ENCODE peak calls at places on chromosomes 1 and 21, in ten cellular contexts. One of them, this sample, is unnamed.

GRCh38 chr1:84847253-84848247 is 45.5 kb downstream of the LPAR3 start:
- DNase-seq in psoas muscle: peak
- DNase-seq in neural progenitor cell: no peak
- DNase-seq in Panc1: peak
- DNase-seq in fibroblast of villous mesenchyme: peak
- DNase-seq in HFF-Myc: peak
- DNase-seq in astrocyte of the spinal cord: peak
- DNase-seq in kidney epithelial cell: peak
- DNase-seq in tibial nerve: peak
- DNase-seq in AG10803: peak
- DNase-seq in this sample: peak

GRCh38 chr1:191572479-191572878 is 585.8 kb upstream of the RGS18 start:
- DNase-seq in psoas muscle: no peak
- DNase-seq in neural progenitor cell: no peak
- DNase-seq in Panc1: no peak
- DNase-seq in fibroblast of villous mesenchyme: no peak
- DNase-seq in HFF-Myc: no peak
- DNase-seq in astrocyte of the spinal cord: no peak
- DNase-seq in kidney epithelial cell: no peak
- DNase-seq in tibial nerve: no peak
- DNase-seq in AG10803: no peak
- DNase-seq in this sample: no peak

GRCh38 chr1:106232128-106232527 is 824.3 kb upstream of the PRMT6 start:
- DNase-seq in psoas muscle: no peak
- DNase-seq in neural progenitor cell: no peak
- DNase-seq in Panc1: no peak
- DNase-seq in fibroblast of villous mesenchyme: no peak
- DNase-seq in HFF-Myc: no peak
- DNase-seq in astrocyte of the spinal cord: no peak
- DNase-seq in kidney epithelial cell: no peak
- DNase-seq in tibial nerve: no peak
- DNase-seq in AG10803: no peak
- DNase-seq in this sample: no peak

GRCh38 chr1:204989266-204990058 is 53.5 kb upstream of the CNTN2 start:
- DNase-seq in psoas muscle: peak
- DNase-seq in neural progenitor cell: peak
- DNase-seq in Panc1: peak
- DNase-seq in fibroblast of villous mesenchyme: peak
- DNase-seq in HFF-Myc: peak
- DNase-seq in astrocyte of the spinal cord: peak
- DNase-seq in kidney epithelial cell: no peak
- DNase-seq in tibial nerve: peak
- DNase-seq in AG10803: peak
- DNase-seq in this sample: peak

GRCh38 chr1:156129687-156130577 is 15.4 kb downstream of the LMNA start:
- DNase-seq in psoas muscle: peak
- DNase-seq in neural progenitor cell: peak
- DNase-seq in Panc1: peak
- DNase-seq in fibroblast of villous mesenchyme: peak
- DNase-seq in HFF-Myc: peak
- DNase-seq in astrocyte of the spinal cord: peak
- DNase-seq in kidney epithelial cell: peak
- DNase-seq in tibial nerve: peak
- DNase-seq in AG10803: peak
- DNase-seq in this sample: peak

GRCh38 chr1:236638935-236639334 is 34.6 kb upstream of the HEATR1 start:
- DNase-seq in psoas muscle: no peak
- DNase-seq in neural progenitor cell: no peak
- DNase-seq in Panc1: no peak
- DNase-seq in fibroblast of villous mesenchyme: no peak
- DNase-seq in HFF-Myc: no peak
- DNase-seq in astrocyte of the spinal cord: no peak
- DNase-seq in kidney epithelial cell: no peak
- DNase-seq in tibial nerve: no peak
- DNase-seq in AG10803: no peak
- DNase-seq in this sample: no peak

GRCh38 chr1:6072774-6073479 is 27.2 kb downstream of the KCNAB2 start:
- DNase-seq in psoas muscle: no peak
- DNase-seq in neural progenitor cell: no peak
- DNase-seq in Panc1: no peak
- DNase-seq in fibroblast of villous mesenchyme: no peak
- DNase-seq in HFF-Myc: no peak
- DNase-seq in astrocyte of the spinal cord: no peak
- DNase-seq in kidney epithelial cell: no peak
- DNase-seq in tibial nerve: no peak
- DNase-seq in AG10803: no peak
- DNase-seq in this sample: no peak

GRCh38 chr1:51331206-51332100 is 1.1 kb upstream of the TTC39A start:
- DNase-seq in psoas muscle: no peak
- DNase-seq in neural progenitor cell: no peak
- DNase-seq in Panc1: peak
- DNase-seq in fibroblast of villous mesenchyme: peak
- DNase-seq in HFF-Myc: peak
- DNase-seq in astrocyte of the spinal cord: peak
- DNase-seq in kidney epithelial cell: peak
- DNase-seq in tibial nerve: no peak
- DNase-seq in AG10803: peak
- DNase-seq in this sample: peak

GRCh38 chr1:162111572-162111971 is 42.1 kb downstream of the NOS1AP start:
- DNase-seq in psoas muscle: no peak
- DNase-seq in neural progenitor cell: no peak
- DNase-seq in Panc1: no peak
- DNase-seq in fibroblast of villous mesenchyme: no peak
- DNase-seq in HFF-Myc: no peak
- DNase-seq in astrocyte of the spinal cord: no peak
- DNase-seq in kidney epithelial cell: no peak
- DNase-seq in tibial nerve: no peak
- DNase-seq in AG10803: peak
- DNase-seq in this sample: no peak

GRCh38 chr1:62054188-62054587 is 140.5 kb upstream of the L1TD1 start:
- DNase-seq in psoas muscle: no peak
- DNase-seq in neural progenitor cell: no peak
- DNase-seq in Panc1: no peak
- DNase-seq in fibroblast of villous mesenchyme: no peak
- DNase-seq in HFF-Myc: no peak
- DNase-seq in astrocyte of the spinal cord: no peak
- DNase-seq in kidney epithelial cell: no peak
- DNase-seq in tibial nerve: no peak
- DNase-seq in AG10803: no peak
- DNase-seq in this sample: no peak

GRCh38 chr1:154337253-154337894 is 12.0 kb downstream of the ATP8B2 start:
- DNase-seq in psoas muscle: no peak
- DNase-seq in neural progenitor cell: no peak
- DNase-seq in Panc1: no peak
- DNase-seq in fibroblast of villous mesenchyme: no peak
- DNase-seq in HFF-Myc: no peak
- DNase-seq in astrocyte of the spinal cord: no peak
- DNase-seq in kidney epithelial cell: no peak
- DNase-seq in tibial nerve: no peak
- DNase-seq in AG10803: no peak
- DNase-seq in this sample: no peak

GRCh38 chr1:62144238-62144831 is 50.3 kb upstream of the L1TD1 start:
- DNase-seq in psoas muscle: no peak
- DNase-seq in neural progenitor cell: peak
- DNase-seq in Panc1: peak
- DNase-seq in fibroblast of villous mesenchyme: peak
- DNase-seq in HFF-Myc: peak
- DNase-seq in astrocyte of the spinal cord: peak
- DNase-seq in kidney epithelial cell: no peak
- DNase-seq in tibial nerve: no peak
- DNase-seq in AG10803: peak
- DNase-seq in this sample: peak

DNA sequence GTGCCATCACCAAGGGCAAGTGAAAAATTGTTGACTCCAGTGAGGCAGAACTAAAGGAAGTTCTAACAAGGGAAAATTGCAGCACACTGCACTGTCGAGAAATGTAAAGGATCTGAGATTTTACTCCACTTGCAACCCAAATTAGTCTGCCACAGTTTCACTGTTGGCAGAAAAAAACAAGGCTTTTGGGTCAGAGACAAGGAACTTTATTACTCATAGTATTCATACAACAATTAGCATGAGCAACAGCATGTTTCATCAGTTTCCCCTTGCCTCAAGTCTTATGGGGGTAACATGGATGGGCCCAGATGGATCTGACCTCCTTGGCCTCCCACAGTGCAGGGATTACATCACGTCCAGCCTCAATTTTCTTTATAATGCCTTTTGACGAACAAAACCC is 125.3 kb downstream of the LTN1 start:
- DNase-seq in psoas muscle: no peak
- DNase-seq in neural progenitor cell: no peak
- DNase-seq in Panc1: no peak
- DNase-seq in fibroblast of villous mesenchyme: no peak
- DNase-seq in HFF-Myc: no peak
- DNase-seq in astrocyte of the spinal cord: peak
- DNase-seq in kidney epithelial cell: no peak
- DNase-seq in tibial nerve: no peak
- DNase-seq in AG10803: peak
- DNase-seq in this sample: no peak
- H3K4me3 ChIP-seq in psoas muscle: no peak
- H3K4me3 ChIP-seq in neural progenitor cell: no peak
- H3K4me3 ChIP-seq in Panc1: no peak
- H3K4me3 ChIP-seq in fibroblast of villous mesenchyme: no peak
- H3K4me3 ChIP-seq in HFF-Myc: no peak
- H3K4me3 ChIP-seq in astrocyte of the spinal cord: no peak
- H3K4me3 ChIP-seq in kidney epithelial cell: no peak
- H3K4me3 ChIP-seq in tibial nerve: no peak
- H3K4me3 ChIP-seq in AG10803: no peak
- H3K4me3 ChIP-seq in this sample: no peak

GRCh38 chr1:102191723-102192122 is 195.0 kb upstream of the OLFM3 start:
- DNase-seq in psoas muscle: no peak
- DNase-seq in neural progenitor cell: peak
- DNase-seq in Panc1: peak
- DNase-seq in fibroblast of villous mesenchyme: no peak
- DNase-seq in HFF-Myc: no peak
- DNase-seq in astrocyte of the spinal cord: peak
- DNase-seq in kidney epithelial cell: peak
- DNase-seq in tibial nerve: no peak
- DNase-seq in AG10803: no peak
- DNase-seq in this sample: no peak
- TF ChIP-seq CTCF in psoas muscle: no peak
- TF ChIP-seq CTCF in neural progenitor cell: peak
- TF ChIP-seq CTCF in Panc1: peak
- TF ChIP-seq CTCF in fibroblast of villous mesenchyme: no peak
- TF ChIP-seq CTCF in HFF-Myc: no peak
- TF ChIP-seq CTCF in astrocyte of the spinal cord: peak
- TF ChIP-seq CTCF in kidney epithelial cell: peak
- TF ChIP-seq CTCF in tibial nerve: no peak
- TF ChIP-seq CTCF in AG10803: no peak
- TF ChIP-seq CTCF in this sample: no peak

GRCh38 chr1:3772715-3773571 is at the start of gene SMIM1:
- DNase-seq in psoas muscle: no peak
- DNase-seq in neural progenitor cell: no peak
- DNase-seq in Panc1: no peak
- DNase-seq in fibroblast of villous mesenchyme: peak
- DNase-seq in HFF-Myc: no peak
- DNase-seq in astrocyte of the spinal cord: no peak
- DNase-seq in kidney epithelial cell: no peak
- DNase-seq in tibial nerve: no peak
- DNase-seq in AG10803: no peak
- DNase-seq in this sample: no peak

GRCh38 chr1:3772027-3772714 is 378 bp upstream of the SMIM1 start:
- DNase-seq in psoas muscle: peak
- DNase-seq in neural progenitor cell: peak
- DNase-seq in Panc1: no peak
- DNase-seq in fibroblast of villous mesenchyme: peak
- DNase-seq in HFF-Myc: no peak
- DNase-seq in astrocyte of the spinal cord: peak
- DNase-seq in kidney epithelial cell: peak
- DNase-seq in tibial nerve: peak
- DNase-seq in AG10803: peak
- DNase-seq in this sample: peak

GRCh38 chr1:3774503-3775247 is 2.1 kb downstream of the SMIM1 start:
- DNase-seq in psoas muscle: no peak
- DNase-seq in neural progenitor cell: no peak
- DNase-seq in Panc1: no peak
- DNase-seq in fibroblast of villous mesenchyme: peak
- DNase-seq in HFF-Myc: no peak
- DNase-seq in astrocyte of the spinal cord: no peak
- DNase-seq in kidney epithelial cell: no peak
- DNase-seq in tibial nerve: no peak
- DNase-seq in AG10803: peak
- DNase-seq in this sample: no peak

GRCh38 chr1:3775248-3775497 is 2.6 kb downstream of the SMIM1 start:
- DNase-seq in psoas muscle: no peak
- DNase-seq in neural progenitor cell: peak
- DNase-seq in Panc1: no peak
- DNase-seq in fibroblast of villous mesenchyme: no peak
- DNase-seq in HFF-Myc: no peak
- DNase-seq in astrocyte of the spinal cord: no peak
- DNase-seq in kidney epithelial cell: no peak
- DNase-seq in tibial nerve: no peak
- DNase-seq in AG10803: no peak
- DNase-seq in this sample: no peak

DNA sequence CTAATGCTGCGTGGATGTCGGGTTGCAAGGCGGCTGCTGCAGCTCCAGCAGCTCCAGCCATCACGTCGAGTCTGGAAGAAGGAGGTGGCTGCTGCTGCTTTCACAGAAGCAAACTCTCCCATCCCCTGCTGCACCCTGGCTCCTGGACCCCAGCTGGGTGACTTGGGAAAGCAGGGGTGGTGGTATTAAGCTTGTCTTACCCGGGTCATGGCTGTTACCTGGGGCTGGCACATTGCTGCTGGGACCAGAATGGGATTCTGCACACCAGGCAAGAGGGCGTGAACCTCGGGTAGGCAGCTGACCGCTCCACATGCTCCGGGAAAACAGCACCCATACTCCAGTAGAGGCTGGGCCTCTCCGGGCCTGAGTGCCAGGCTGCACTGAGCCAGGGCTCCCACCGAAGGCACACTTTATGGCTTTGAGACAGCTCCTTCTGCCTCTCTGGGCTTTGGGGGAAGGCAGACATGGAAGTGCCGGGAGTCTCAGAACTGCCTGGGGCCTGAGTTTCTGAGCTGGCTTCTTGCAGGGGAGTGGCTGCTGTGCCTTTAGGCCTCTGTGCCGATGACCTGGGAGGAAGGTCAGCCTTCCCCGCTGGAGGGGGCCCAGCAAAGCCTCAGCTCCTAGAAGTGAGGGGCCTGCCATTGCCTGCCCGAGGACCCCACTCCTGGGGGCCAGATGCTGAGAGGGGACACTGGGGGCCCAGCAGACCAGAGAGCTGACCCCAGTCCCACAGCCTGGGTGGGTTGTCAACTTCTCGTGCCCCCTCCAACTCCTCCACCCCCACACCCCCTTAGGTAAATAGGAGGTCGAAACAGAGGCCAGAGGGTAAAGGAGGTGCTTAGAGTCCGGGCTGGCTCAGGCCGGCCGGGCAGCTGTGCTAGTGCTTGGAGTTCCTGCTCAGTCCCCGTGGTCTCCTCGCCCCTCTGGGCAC is 1.3 kb downstream of the SMIM1 start:
- DNase-seq in psoas muscle: no peak
- DNase-seq in neural progenitor cell: no peak
- DNase-seq in Panc1: no peak
- DNase-seq in fibroblast of villous mesenchyme: no peak
- DNase-seq in HFF-Myc: no peak
- DNase-seq in astrocyte of the spinal cord: no peak
- DNase-seq in kidney epithelial cell: no peak
- DNase-seq in tibial nerve: no peak
- DNase-seq in AG10803: no peak
- DNase-seq in this sample: no peak
- H3K4me3 ChIP-seq in psoas muscle: no peak
- H3K4me3 ChIP-seq in neural progenitor cell: no peak
- H3K4me3 ChIP-seq in Panc1: peak
- H3K4me3 ChIP-seq in fibroblast of villous mesenchyme: peak
- H3K4me3 ChIP-seq in HFF-Myc: no peak
- H3K4me3 ChIP-seq in astrocyte of the spinal cord: no peak
- H3K4me3 ChIP-seq in kidney epithelial cell: no peak
- H3K4me3 ChIP-seq in tibial nerve: no peak
- H3K4me3 ChIP-seq in AG10803: no peak
- H3K4me3 ChIP-seq in this sample: no peak

GRCh38 chr1:55443175-55443933 is 228.2 kb upstream of the USP24 start:
- DNase-seq in psoas muscle: peak
- DNase-seq in neural progenitor cell: no peak
- DNase-seq in Panc1: peak
- DNase-seq in fibroblast of villous mesenchyme: peak
- DNase-seq in HFF-Myc: peak
- DNase-seq in astrocyte of the spinal cord: peak
- DNase-seq in kidney epithelial cell: peak
- DNase-seq in tibial nerve: peak
- DNase-seq in AG10803: peak
- DNase-seq in this sample: peak
- TF ChIP-seq CTCF in psoas muscle: no peak
- TF ChIP-seq CTCF in neural progenitor cell: no peak
- TF ChIP-seq CTCF in Panc1: no peak
- TF ChIP-seq CTCF in fibroblast of villous mesenchyme: no peak
- TF ChIP-seq CTCF in HFF-Myc: no peak
- TF ChIP-seq CTCF in astrocyte of the spinal cord: no peak
- TF ChIP-seq CTCF in kidney epithelial cell: no peak
- TF ChIP-seq CTCF in tibial nerve: no peak
- TF ChIP-seq CTCF in AG10803: peak
- TF ChIP-seq CTCF in this sample: no peak

This sample was measured in brain microvascular endothelial cell.